ENCODE peak calls at places on chromosomes 7 and 10, in five cellular contexts. N is CD4-positive, CD25-positive, alpha-beta regulatory T cell; W is OCI-LY7; H is dorsolateral prefrontal cortex; E is RWPE1. P is an unnamed sample.

GRCh38 chr7:117672433-117672832 is 192.6 kb downstream of the CFTR start:
- DNase-seq in N (no peak), W (no peak), H (no peak), E (no peak), P (no peak)

GRCh38 chr10:102669206-102670064 is 25.2 kb downstream of the TRIM8 start:
- DNase-seq in N (peak; percentile 35), W (peak; percentile 35), H (peak; percentile 70), E (peak; percentile 47), P (no peak)

GRCh38 chr10:59894114-59894513 is 12.2 kb downstream of the CCDC6 start:
- DNase-seq in N (no peak), W (no peak), H (peak; percentile 70), E (peak; percentile 91), P (peak; percentile 32)

GRCh38 chr10:44924261-44925040 is 13.3 kb downstream of the TMEM72 start:
- DNase-seq in N (no peak), W (no peak), H (no peak), E (no peak), P (no peak)

GRCh38 chr7:70681847-70682350 is 450.0 kb upstream of the GALNT17 start:
- DNase-seq in N (no peak), W (peak; percentile 45), H (no peak), E (no peak), P (no peak)

GRCh38 chr10:115171392-115171960 is 78.3 kb downstream of the ATRNL1 start:
- DNase-seq in N (peak; percentile 2), W (peak; percentile 24), H (no peak), E (peak; percentile 14), P (no peak)

GRCh38 chr10:22324893-22325271 is 4.0 kb downstream of the BMI1 start:
- DNase-seq in N (no peak), W (no peak), H (no peak), E (no peak), P (no peak)

GRCh38 chr10:12327074-12327473 is 22.3 kb upstream of the CAMK1D start:
- DNase-seq in N (no peak), W (no peak), H (no peak), E (no peak), P (no peak)

GRCh38 chr10:51341216-51341615 is 266.9 kb downstream of the PRKG1 start:
- DNase-seq in N (no peak), W (no peak), H (no peak), E (peak; percentile 2), P (no peak)

GRCh38 chr7:128791968-128792319 is at the start of gene CCDC136:
- DNase-seq in N (no peak), W (no peak), H (no peak), E (no peak), P (no peak)

GRCh38 chr10:49700997-49701396 is 21.5 kb downstream of the C10orf53 start:
- DNase-seq in N (no peak), W (no peak), H (no peak), E (no peak), P (no peak)

GRCh38 chr10:17240617-17241016 is 12.6 kb downstream of the VIM start:
- DNase-seq in N (no peak), W (no peak), H (no peak), E (no peak), P (no peak)

GRCh38 chr10:122407375-122408125 is 33.0 kb downstream of the PLEKHA1 start:
- DNase-seq in N (peak; percentile 72), W (no peak), H (no peak), E (no peak), P (peak; percentile 24)

GRCh38 chr10:90742189-90742588 is 115.7 kb downstream of the HTR7 start:
- DNase-seq in N (no peak), W (no peak), H (no peak), E (no peak), P (no peak)

GRCh38 chr10:1120146-1120695 is 64.0 kb downstream of the WDR37 start:
- DNase-seq in N (no peak), W (no peak), H (no peak), E (no peak), P (no peak)

GRCh38 chr10:43759216-43759615 is 110.5 kb upstream of the ZNF32 start:
- DNase-seq in N (no peak), W (no peak), H (no peak), E (no peak), P (no peak)

GRCh38 chr7:30732606-30733005 is 19.3 kb upstream of the INMT start:
- DNase-seq in N (no peak), W (no peak), H (no peak), E (no peak), P (no peak)

GRCh38 chr7:121079425-121080169 is 91.1 kb downstream of the CPED1 start:
- DNase-seq in N (no peak), W (no peak), H (no peak), E (no peak), P (no peak)

GRCh38 chr10:48523212-48523819 is 81.6 kb downstream of the ARHGAP22 start:
- DNase-seq in N (no peak), W (no peak), H (no peak), E (peak; percentile 25), P (no peak)

GRCh38 chr7:31603076-31603475 is 83.9 kb upstream of the PPP1R17 start:
- DNase-seq in N (no peak), W (no peak), H (no peak), E (no peak), P (no peak)

GRCh38 chr7:26013551-26014083 is 138.4 kb upstream of the NFE2L3 start:
- DNase-seq in N (no peak), W (no peak), H (no peak), E (no peak), P (no peak)

GRCh38 chr7:47946581-47947354 is 1.5 kb downstream of the PKD1L1 start:
- DNase-seq in N (no peak), W (no peak), H (no peak), E (no peak), P (no peak)

GRCh38 chr10:86945361-86946214 is 11.8 kb downstream of the MMRN2 start:
- DNase-seq in N (no peak), W (no peak), H (no peak), E (no peak), P (no peak)

GRCh38 chr7:157558875-157559595 is 222.2 kb downstream of the DNAJB6 start:
- DNase-seq in N (no peak), W (no peak), H (peak; percentile 39), E (no peak), P (no peak)

GRCh38 chr10:24457661-24458318 is 248.9 kb downstream of the KIAA1217 start:
- DNase-seq in N (no peak), W (no peak), H (no peak), E (peak; percentile 64), P (no peak)

GRCh38 chr10:72063703-72064391 is 24.5 kb downstream of the SPOCK2 start:
- DNase-seq in N (no peak), W (no peak), H (no peak), E (peak; percentile 43), P (no peak)

GRCh38 chr7:158818325-158819213 is 10.7 kb downstream of the ESYT2 start:
- DNase-seq in N (peak; percentile 82), W (no peak), H (peak; percentile 59), E (peak; percentile 82), P (no peak)

GRCh38 chr7:30684351-30684750 is 2.1 kb upstream of the CRHR2 start:
- DNase-seq in N (no peak), W (no peak), H (no peak), E (no peak), P (no peak)

GRCh38 chr7:26910221-26910620 is 45.8 kb upstream of the SKAP2 start:
- DNase-seq in N (no peak), W (no peak), H (no peak), E (peak; percentile 8), P (no peak)

GRCh38 chr7:113086431-113086888 is at the start of gene GPR85:
- DNase-seq in N (peak; percentile 26), W (no peak), H (peak; percentile 71), E (peak; percentile 38), P (peak; percentile 25)

GRCh38 chr10:125032474-125032873 is 90.6 kb downstream of the ZRANB1 start:
- DNase-seq in N (no peak), W (no peak), H (no peak), E (no peak), P (no peak)
- H3K27ac ChIP-seq in N (no peak overlapping the region), W (no peak overlapping the region), H (no peak overlapping the region), E (peak overlapping the region; percentile 27), P (no peak overlapping the region)

DNA sequence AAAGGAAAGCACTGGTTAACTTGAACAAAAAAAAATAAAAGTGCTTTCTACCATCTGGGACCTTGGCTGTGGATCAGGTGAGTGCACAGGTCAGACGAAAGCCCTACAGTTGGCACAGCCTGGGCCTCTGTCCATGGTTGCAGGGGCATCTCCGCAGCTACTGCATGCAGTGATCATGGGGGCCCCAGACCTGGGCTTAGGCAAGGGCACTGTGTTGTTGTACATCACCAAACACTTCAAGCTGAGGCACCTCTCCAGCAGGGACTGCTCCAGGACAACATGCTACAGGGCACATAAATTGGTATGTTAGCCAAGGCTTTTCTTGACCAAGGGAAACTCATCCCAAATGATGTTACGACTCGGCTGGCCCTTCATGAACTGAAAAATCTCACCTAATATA is 23.5 kb downstream of the KLHL7 start:
- DNase-seq in N (no peak), W (no peak), H (no peak), E (no peak), P (no peak)
- H3K27ac ChIP-seq in N (no peak overlapping the region), W (no peak overlapping the region), H (no peak overlapping the region), E (no peak overlapping the region), P (no peak overlapping the region)

DNA sequence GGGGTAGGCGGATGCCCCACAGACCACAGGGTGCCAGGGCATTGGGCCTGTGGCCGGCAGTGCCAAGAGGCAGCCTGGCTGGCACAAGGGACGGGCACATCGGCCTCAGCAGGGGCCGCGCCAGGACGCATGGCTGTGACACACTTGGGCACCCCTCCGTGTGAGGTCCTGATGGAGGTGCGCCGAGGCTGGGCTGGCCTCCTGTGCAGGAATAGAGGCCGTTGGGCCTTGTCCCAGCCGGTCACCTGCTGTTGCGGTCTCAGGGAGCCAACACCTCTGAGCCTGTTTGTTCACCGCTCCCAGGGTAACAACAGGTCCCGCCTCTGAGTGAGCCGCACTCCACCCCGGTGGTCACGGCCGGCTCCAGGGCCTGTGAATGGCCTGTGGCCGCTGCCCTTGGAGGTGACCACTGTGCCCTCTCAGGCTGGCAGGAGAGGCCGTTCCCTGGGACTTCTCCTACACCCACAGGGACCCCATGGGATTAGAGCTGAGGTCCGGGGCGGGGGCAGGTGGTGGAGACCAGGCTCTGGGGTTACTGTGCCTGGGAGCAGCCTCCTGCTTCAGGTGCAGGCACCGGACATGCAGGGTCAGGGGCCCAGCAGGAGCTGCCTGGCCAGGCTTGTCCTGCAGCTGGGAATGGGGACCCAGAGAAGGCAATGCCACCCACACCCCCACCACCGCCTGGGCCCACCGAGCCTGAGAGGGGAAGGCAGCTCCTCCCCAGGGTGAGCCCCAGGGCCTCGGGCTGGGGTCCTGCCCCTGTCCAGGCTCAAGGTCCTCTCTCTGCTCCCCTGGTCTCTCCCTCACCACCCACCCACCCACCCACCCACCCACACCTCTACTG is 12.0 kb downstream of the PWWP2B start:
- DNase-seq in N (no peak), W (no peak), H (no peak), E (no peak), P (no peak)
- H3K27ac ChIP-seq in N (no peak overlapping the region), W (no peak overlapping the region), H (peak overlapping the region; percentile 59), E (peak overlapping the region; percentile 50), P (peak overlapping the region; percentile 82)

GRCh38 chr10:79140906-79141305 is 72.1 kb downstream of the ZMIZ1 start:
- DNase-seq in N (no peak), W (no peak), H (no peak), E (no peak), P (no peak)
- H3K27ac ChIP-seq in N (no peak overlapping the region), W (no peak overlapping the region), H (no peak overlapping the region), E (peak overlapping the region; percentile 9), P (no peak overlapping the region)

P was measured in caudate nucleus.